ENCODE peak calls at places on chromosomes 13 and 19, in eight cellular contexts. I is K562, P is A549, B is GM23338, C is GM12878, S is SK-N-SH, O is Panc1, R is HCT116. Q is an unnamed sample.

GRCh38 chr13:36764957-36765356 is 54.1 kb upstream of the RFXAP start:
- DNase-seq in I (no peak), P (no peak), B (peak), C (no peak), S (no peak), O (no peak), R (no peak), Q (no peak)

GRCh38 chr13:109644069-109644750 is 142.2 kb downstream of the IRS2 start:
- DNase-seq in I (no peak), P (no peak), B (no peak), C (no peak), S (no peak), O (no peak), R (no peak), Q (no peak)

GRCh38 chr13:78609464-78610205 is 6.3 kb upstream of the POU4F1 start:
- DNase-seq in I (no peak), P (peak), B (peak), C (no peak), S (peak), O (no peak), R (no peak), Q (no peak)

GRCh38 chr13:31009166-31009565 is 76.7 kb downstream of the TEX26 start:
- DNase-seq in I (no peak), P (no peak), B (no peak), C (no peak), S (no peak), O (no peak), R (no peak), Q (no peak)

GRCh38 chr13:48156466-48156865 is 61.6 kb upstream of the MED4 start:
- DNase-seq in I (no peak), P (no peak), B (peak), C (no peak), S (no peak), O (no peak), R (peak), Q (no peak)

GRCh38 chr13:49097374-49097773 is 121.7 kb downstream of the FNDC3A start:
- DNase-seq in I (no peak), P (no peak), B (no peak), C (no peak), S (no peak), O (no peak), R (peak), Q (no peak)

GRCh38 chr13:20525601-20526544 is at the start of gene CRYL1:
- DNase-seq in I (peak), P (peak), B (peak), C (peak), S (peak), O (no peak), R (no peak), Q (peak)

GRCh38 chr13:41273806-41274441 is 10.5 kb upstream of the MTRF1 start:
- DNase-seq in I (no peak), P (no peak), B (no peak), C (no peak), S (no peak), O (no peak), R (no peak), Q (no peak)

GRCh38 chr19:15640904-15641597 is 354 bp downstream of the CYP4F3 start:
- DNase-seq in I (no peak), P (no peak), B (no peak), C (no peak), S (no peak), O (no peak), R (no peak), Q (no peak)

GRCh38 chr19:55777528-55777927 is 8.6 kb downstream of the RFPL4AL1 start:
- DNase-seq in I (peak), P (no peak), B (peak), C (no peak), S (peak), O (peak), R (peak), Q (no peak)

GRCh38 chr13:37403776-37404497 is 194.6 kb downstream of the POSTN start:
- DNase-seq in I (no peak), P (no peak), B (no peak), C (no peak), S (no peak), O (no peak), R (no peak), Q (no peak)

GRCh38 chr13:92994056-92994455 is 232.6 kb upstream of the GPC6 start:
- DNase-seq in I (no peak), P (no peak), B (no peak), C (no peak), S (no peak), O (no peak), R (no peak), Q (no peak)

GRCh38 chr13:80133631-80134083 is 207.3 kb downstream of the SPRY2 start:
- DNase-seq in I (no peak), P (no peak), B (no peak), C (no peak), S (no peak), O (no peak), R (no peak), Q (no peak)

GRCh38 chr19:11560404-11560988 is 1.5 kb upstream of the ELOF1 start:
- DNase-seq in I (peak), P (no peak), B (peak), C (peak), S (peak), O (peak), R (peak), Q (peak)

GRCh38 chr13:91533354-91533753 is 134.9 kb downstream of the GPC5 start:
- DNase-seq in I (no peak), P (no peak), B (no peak), C (no peak), S (peak), O (no peak), R (no peak), Q (no peak)

GRCh38 chr13:46609052-46609451 is 56.1 kb downstream of the LRCH1 start:
- DNase-seq in I (no peak), P (no peak), B (no peak), C (no peak), S (no peak), O (no peak), R (no peak), Q (no peak)

GRCh38 chr13:32736648-32737047 is 150.4 kb downstream of the PDS5B start:
- DNase-seq in I (no peak), P (no peak), B (no peak), C (no peak), S (no peak), O (no peak), R (no peak), Q (no peak)

GRCh38 chr19:2608602-2608922 is 93.9 kb downstream of the GNG7 start:
- DNase-seq in I (no peak), P (no peak), B (no peak), C (no peak), S (no peak), O (no peak), R (no peak), Q (no peak)

GRCh38 chr19:55535173-55535572 is 1.8 kb downstream of the SBK2 start:
- DNase-seq in I (peak), P (no peak), B (no peak), C (no peak), S (no peak), O (no peak), R (no peak), Q (peak)

GRCh38 chr13:44648392-44649117 is 72.4 kb upstream of the TSC22D1 start:
- DNase-seq in I (no peak), P (peak), B (peak), C (no peak), S (peak), O (no peak), R (peak), Q (no peak)

GRCh38 chr19:40717325-40717879 is 490 bp downstream of the ITPKC start:
- DNase-seq in I (no peak), P (no peak), B (no peak), C (no peak), S (no peak), O (no peak), R (no peak), Q (no peak)

GRCh38 chr13:101474419-101474957 is 22.0 kb downstream of the ITGBL1 start:
- DNase-seq in I (no peak), P (no peak), B (peak), C (no peak), S (no peak), O (no peak), R (no peak), Q (no peak)

GRCh38 chr13:31151837-31152236 is 9.9 kb downstream of the HSPH1 start:
- DNase-seq in I (no peak), P (no peak), B (no peak), C (no peak), S (no peak), O (no peak), R (no peak), Q (no peak)

GRCh38 chr13:40061466-40062450 is 406.3 kb downstream of the COG6 start:
- DNase-seq in I (no peak), P (no peak), B (no peak), C (no peak), S (no peak), O (no peak), R (no peak), Q (no peak)

GRCh38 chr13:109740121-109740520 is 46.3 kb downstream of the IRS2 start:
- DNase-seq in I (no peak), P (no peak), B (no peak), C (no peak), S (no peak), O (no peak), R (no peak), Q (no peak)

GRCh38 chr13:99587893-99588606 is 86.8 kb downstream of the TM9SF2 start:
- DNase-seq in I (no peak), P (no peak), B (no peak), C (no peak), S (no peak), O (no peak), R (no peak), Q (no peak)

GRCh38 chr13:45149964-45150363 is 29.7 kb downstream of the GTF2F2 start:
- DNase-seq in I (no peak), P (no peak), B (no peak), C (no peak), S (no peak), O (no peak), R (no peak), Q (no peak)

GRCh38 chr19:50268046-50268445 is 61.1 kb downstream of the KCNC3 start:
- DNase-seq in I (no peak), P (no peak), B (no peak), C (no peak), S (no peak), O (no peak), R (no peak), Q (no peak)

GRCh38 chr13:53920916-53921315 is 892.3 kb downstream of the OLFM4 start:
- DNase-seq in I (no peak), P (no peak), B (no peak), C (no peak), S (no peak), O (no peak), R (no peak), Q (no peak)

GRCh38 chr19:8145969-8146368 is 3.4 kb downstream of the FBN3 start:
- DNase-seq in I (peak), P (no peak), B (peak), C (no peak), S (no peak), O (no peak), R (no peak), Q (no peak)

GRCh38 chr13:46885018-46885417 is 11.8 kb downstream of the HTR2A start:
- DNase-seq in I (no peak), P (no peak), B (no peak), C (no peak), S (no peak), O (no peak), R (no peak), Q (no peak)

GRCh38 chr19:50300814-50301606 is 28.2 kb downstream of the KCNC3 start:
- DNase-seq in I (no peak), P (peak), B (no peak), C (no peak), S (no peak), O (peak), R (peak), Q (no peak)

GRCh38 chr13:72194531-72194930 is 327.5 kb upstream of the DACH1 start:
- DNase-seq in I (no peak), P (no peak), B (no peak), C (no peak), S (no peak), O (no peak), R (no peak), Q (no peak)

GRCh38 chr13:93624371-93624777 is 397.8 kb downstream of the GPC6 start:
- DNase-seq in I (no peak), P (no peak), B (no peak), C (no peak), S (no peak), O (no peak), R (no peak), Q (no peak)

GRCh38 chr13:48233097-48233885 is at the start of gene ITM2B:
- DNase-seq in I (peak), P (peak), B (peak), C (no peak), S (peak), O (no peak), R (peak), Q (peak)

GRCh38 chr19:6776999-6777398 is 4.5 kb downstream of the VAV1 start:
- DNase-seq in I (no peak), P (no peak), B (no peak), C (no peak), S (no peak), O (no peak), R (no peak), Q (no peak)

GRCh38 chr19:6774821-6775707 is 2.6 kb downstream of the VAV1 start:
- DNase-seq in I (no peak), P (no peak), B (no peak), C (no peak), S (no peak), O (no peak), R (no peak), Q (peak)

GRCh38 chr19:6772866-6773322 is 386 bp downstream of the VAV1 start:
- DNase-seq in I (no peak), P (no peak), B (no peak), C (no peak), S (no peak), O (no peak), R (no peak), Q (no peak)

GRCh38 chr19:6772028-6772865 is at the start of gene VAV1:
- DNase-seq in I (peak), P (no peak), B (peak), C (peak), S (peak), O (no peak), R (no peak), Q (peak)

DNA sequence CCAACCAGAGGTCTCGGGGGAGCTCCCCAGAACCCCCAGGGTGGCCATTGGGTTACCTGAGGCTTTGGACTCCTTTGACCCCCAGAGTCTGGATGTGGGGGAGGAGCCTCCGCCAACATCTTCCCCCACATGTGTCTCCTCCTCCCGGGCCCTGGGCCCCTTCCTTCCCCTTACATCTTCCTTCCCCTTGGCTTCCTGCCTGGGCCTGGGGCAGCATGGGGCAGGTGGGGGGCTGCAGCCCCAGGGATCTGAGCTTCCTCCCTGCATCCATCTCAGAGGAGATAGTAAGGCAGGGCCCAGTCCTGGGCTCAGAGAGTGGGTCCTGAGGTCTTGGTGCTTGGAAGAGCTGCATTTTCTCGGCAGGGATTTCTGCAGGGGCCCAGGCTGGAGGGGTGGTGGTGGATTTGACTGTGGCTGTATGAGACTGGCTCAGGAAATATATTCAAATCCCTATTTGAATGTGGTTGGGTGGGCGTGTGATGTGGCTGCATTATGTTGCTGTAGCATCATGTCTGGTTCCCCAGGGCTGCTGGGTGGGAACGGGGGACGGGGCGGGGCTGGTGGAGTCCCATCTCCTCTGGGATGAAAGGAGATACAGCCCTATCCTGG is 919 bp downstream of the VAV1 start:
- DNase-seq in I (peak), P (no peak), B (peak), C (peak), S (no peak), O (no peak), R (no peak), Q (peak)
- H3K4me3 ChIP-seq in I (peak), P (no peak), B (no peak), C (peak), S (no peak), O (no peak), R (no peak), Q (peak)

DNA sequence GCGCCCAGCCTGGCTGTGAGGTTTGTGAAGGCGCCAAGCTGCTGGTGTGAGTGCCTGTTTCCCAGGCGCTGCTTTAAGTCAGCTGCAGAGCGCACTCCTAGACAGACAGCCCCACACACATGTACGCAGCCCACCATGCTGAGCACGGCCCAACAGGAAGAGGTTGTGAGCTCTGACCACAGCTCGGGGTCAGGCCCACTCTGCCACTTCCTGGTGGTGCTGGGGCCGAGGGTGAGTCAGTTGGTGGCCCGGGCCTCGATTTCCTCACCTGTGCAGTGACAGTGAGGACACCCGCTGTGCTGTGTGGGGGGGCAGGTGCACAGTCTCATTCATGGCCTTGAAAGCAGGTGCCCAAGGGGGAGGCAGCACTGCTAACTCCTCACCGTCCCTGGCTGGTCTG is 106.7 kb downstream of the KDM4B start:
- DNase-seq in I (no peak), P (no peak), B (no peak), C (no peak), S (no peak), O (no peak), R (no peak), Q (no peak)
- TF ChIP-seq REST in I (no peak), P (no peak), B (no peak), C (no peak), S (no peak), O (no peak), R (no peak), Q (no peak)

GRCh38 chr19:47035495-47036232 is 12.8 kb downstream of the TMEM160 start:
- DNase-seq in I (peak), P (peak), B (peak), C (peak), S (peak), O (peak), R (peak), Q (peak)
- H3K4me3 ChIP-seq in I (peak), P (peak), B (peak), C (peak), S (peak), O (peak), R (peak), Q (peak)

GRCh38 chr19:45404557-45405434 is at the start of gene PPP1R13L:
- DNase-seq in I (peak), P (peak), B (peak), C (peak), S (peak), O (peak), R (peak), Q (no peak)
- TF ChIP-seq REST in I (no peak), P (no peak), B (no peak), C (no peak), S (no peak), O (no peak), R (no peak), Q (no peak)

DNA sequence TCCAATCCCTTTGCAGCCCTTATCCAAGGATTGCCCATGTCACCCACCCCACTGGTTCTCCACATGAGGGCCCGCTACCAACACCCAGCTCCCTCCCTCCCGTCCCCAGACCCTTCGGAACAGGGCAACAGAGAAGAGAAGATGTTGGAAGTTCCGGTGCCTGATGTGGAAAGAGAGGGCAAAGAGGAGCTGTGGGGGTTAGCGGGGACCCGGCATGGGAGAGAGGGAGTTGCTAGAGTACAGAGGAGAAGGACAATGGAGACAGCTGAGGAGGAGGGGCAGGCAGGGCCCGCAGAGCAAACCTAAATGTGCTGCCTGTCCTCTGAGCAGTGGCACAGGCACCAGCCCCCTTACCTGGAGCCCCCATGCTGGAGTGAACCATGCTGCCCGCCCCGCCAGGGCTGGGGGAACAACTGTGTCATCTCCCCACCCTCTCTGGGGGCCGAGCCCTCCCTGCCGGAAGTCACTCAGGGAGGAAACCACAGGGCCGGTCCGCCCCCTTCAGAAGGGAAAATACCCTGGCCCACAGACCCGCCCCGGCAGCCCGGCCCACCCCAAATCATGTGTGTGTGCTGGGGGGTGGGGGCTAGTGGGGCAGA is at the start of gene POU2F2:
- DNase-seq in I (peak), P (no peak), B (peak), C (peak), S (no peak), O (no peak), R (no peak), Q (no peak)
- H3K4me3 ChIP-seq in I (no peak), P (peak), B (peak), C (peak), S (peak), O (peak), R (peak), Q (peak)

GRCh38 chr19:6514926-6515325 is 12.8 kb upstream of the TUBB4A start:
- DNase-seq in I (no peak), P (no peak), B (no peak), C (no peak), S (no peak), O (no peak), R (no peak), Q (no peak)

GRCh38 chr19:6503407-6504201 is 1.5 kb upstream of the TUBB4A start:
- DNase-seq in I (peak), P (no peak), B (no peak), C (no peak), S (no peak), O (no peak), R (no peak), Q (no peak)

GRCh38 chr19:6510618-6511017 is 8.5 kb upstream of the TUBB4A start:
- DNase-seq in I (no peak), P (no peak), B (no peak), C (no peak), S (no peak), O (no peak), R (no peak), Q (no peak)

GRCh38 chr19:6509118-6509971 is 7.2 kb upstream of the TUBB4A start:
- DNase-seq in I (no peak), P (no peak), B (no peak), C (no peak), S (no peak), O (no peak), R (no peak), Q (no peak)
- TF ChIP-seq REST in I (no peak), P (no peak), B (no peak), C (no peak), S (no peak), O (no peak), R (no peak), Q (no peak)

GRCh38 chr13:50127017-50127725 is 111.9 kb downstream of the KCNRG start:
- DNase-seq in I (no peak), P (no peak), B (peak), C (no peak), S (no peak), O (no peak), R (no peak), Q (no peak)
- H3K4me3 ChIP-seq in I (no peak), P (no peak), B (peak), C (peak), S (no peak), O (no peak), R (no peak), Q (no peak)

Q was measured in HL-60.